ENCODE peak calls at places on chromosomes 6 and 20, in six cellular contexts. Q is activated B cell treated with CpG ODN at 0.5 μM for 24 hours; M is endodermal cell; B is stimulated activated naive CD4-positive, alpha-beta T cell treated with Interleukin-2 at 50 U/mL for 16 hours; N is activated naive CD8-positive, alpha-beta T cell treated with anti-CD3 and anti-CD28 coated beads, Interleukin-2, amount 50 U/mL, for 24 hours; X is NCI-H460. L is an unnamed sample.

GRCh38 chr6:35933844-35934243 is 12.9 kb upstream of the SRPK1 start:
- DNase-seq in M (no peak), Q (no peak), N (no peak), X (no peak), B (no peak), L (no peak)

GRCh38 chr6:149362289-149362688 is 37.8 kb upstream of the SUMO4 start:
- DNase-seq in B (peak), N (peak), X (no peak), M (no peak), Q (no peak), L (no peak)

GRCh38 chr6:3247255-3248146 is 11.2 kb upstream of the PSMG4 start:
- DNase-seq in X (no peak), M (peak), N (no peak), B (no peak), Q (no peak), L (peak)

GRCh38 chr6:26351544-26351953 is 13.4 kb upstream of the BTN3A2 start:
- DNase-seq in B (no peak), N (no peak), X (peak), M (no peak), Q (no peak), L (no peak)

GRCh38 chr6:72212686-72213085 is 326.3 kb downstream of the RIMS1 start:
- DNase-seq in X (no peak), N (no peak), Q (no peak), M (no peak), B (no peak), L (no peak)

GRCh38 chr20:20780127-20780822 is 67.8 kb upstream of the RALGAPA2 start:
- DNase-seq in X (no peak), B (no peak), M (peak), Q (no peak), N (peak), L (peak)

GRCh38 chr6:54093306-54093705 is 17.9 kb upstream of the MLIP start:
- DNase-seq in M (no peak), Q (no peak), X (no peak), B (no peak), N (no peak), L (no peak)

GRCh38 chr20:63742381-63743024 is 2.9 kb downstream of the SLC2A4RG start:
- DNase-seq in N (no peak), Q (no peak), M (peak), X (no peak), B (no peak), L (no peak)

GRCh38 chr6:131023834-131024504 is 39.1 kb downstream of the EPB41L2 start:
- DNase-seq in B (no peak), X (no peak), N (no peak), Q (no peak), M (no peak), L (no peak)

GRCh38 chr6:42047220-42047590 is 3.1 kb upstream of the TAF8 start:
- DNase-seq in B (no peak), Q (no peak), N (no peak), X (no peak), M (no peak), L (no peak)

GRCh38 chr6:52663120-52663934 is 7.6 kb upstream of the TMEM14A start:
- DNase-seq in X (peak), Q (no peak), N (peak), B (peak), M (peak), L (peak)

GRCh38 chr6:8558953-8559352 is 123.6 kb upstream of the SLC35B3 start:
- DNase-seq in B (no peak), M (no peak), Q (no peak), X (no peak), N (no peak), L (no peak)

GRCh38 chr6:20978176-20978614 is 443.9 kb downstream of the CDKAL1 start:
- DNase-seq in X (no peak), N (no peak), M (no peak), Q (no peak), B (no peak), L (no peak)

GRCh38 chr20:17995967-17996819 is 27.4 kb downstream of the MGME1 start:
- DNase-seq in Q (no peak), M (peak), N (peak), B (peak), X (peak), L (peak)

GRCh38 chr6:31865205-31866118 is 2.8 kb upstream of the NEU1 start:
- DNase-seq in N (peak), Q (no peak), M (no peak), X (no peak), B (no peak), L (no peak)

GRCh38 chr6:16167219-16167618 is 38.3 kb downstream of the MYLIP start:
- DNase-seq in N (no peak), X (no peak), M (no peak), B (no peak), Q (no peak), L (no peak)

GRCh38 chr6:53335224-53335994 is 13.3 kb downstream of the ELOVL5 start:
- DNase-seq in X (no peak), M (peak), Q (peak), B (peak), N (peak), L (no peak)

GRCh38 chr6:113381957-113382356 is 475.2 kb upstream of the MARCKS start:
- DNase-seq in B (no peak), M (no peak), Q (no peak), N (no peak), X (no peak), L (no peak)